ENCODE peak calls at places on chromosome X, in six cellular contexts. Z is PC-3; P is IMR-90; D is neural progenitor cell; Q is hepatocyte; L is CD8-positive, alpha-beta memory T cell. S is an unnamed sample. For H3K9me3, the result is how much of the 10 kb centered on the place peaks cover.

GRCh38 chrX:125436855-125437254 is 117.2 kb downstream of the TEX13C start:
- DNase-seq in Z (peak), P (no peak), D (peak), Q (peak), L (no peak), S (no peak)

GRCh38 chrX:79081895-79082512 is 62.5 kb upstream of the GPR174 start:
- DNase-seq in Z (peak), P (peak), D (peak), Q (peak), L (peak), S (no peak)

GRCh38 chrX:119885554-119886428 is 9.9 kb upstream of the AKAP14 start:
- DNase-seq in Z (peak), P (peak), D (no peak), Q (no peak), L (peak), S (no peak)

GRCh38 chrX:97494756-97495372 is 611.2 kb downstream of the RPA4 start:
- DNase-seq in Z (no peak), P (no peak), D (no peak), Q (no peak), L (no peak), S (no peak)

GRCh38 chrX:106897259-106897658 is 5.9 kb downstream of the RIPPLY1 start:
- DNase-seq in Z (peak), P (peak), D (no peak), Q (no peak), L (no peak), S (no peak)

GRCh38 chrX:50483283-50483682 is 12.7 kb upstream of the DGKK start:
- DNase-seq in Z (no peak), P (no peak), D (no peak), Q (no peak), L (no peak), S (no peak)

GRCh38 chrX:154603438-154604430 is 15.3 kb downstream of the CTAG1B start:
- DNase-seq in Z (peak), P (peak), D (no peak), Q (peak), L (no peak), S (no peak)

GRCh38 chrX:44306336-44306735 is 37.1 kb downstream of the EFHC2 start:
- DNase-seq in Z (peak), P (peak), D (no peak), Q (peak), L (no peak), S (no peak)

GRCh38 chrX:17860811-17861495 is at the start of gene RAI2:
- DNase-seq in Z (no peak), P (no peak), D (peak), Q (peak), L (no peak), S (no peak)

GRCh38 chrX:18961686-18962085 is 22.2 kb downstream of the PHKA2 start:
- DNase-seq in Z (no peak), P (peak), D (no peak), Q (no peak), L (no peak), S (no peak)

GRCh38 chrX:123803331-123803983 is 56.4 kb upstream of the XIAP start:
- DNase-seq in Z (peak), P (peak), D (no peak), Q (peak), L (no peak), S (no peak)

GRCh38 chrX:110168585-110168984 is 149.3 kb downstream of the AMMECR1 start:
- DNase-seq in Z (no peak), P (peak), D (no peak), Q (no peak), L (no peak), S (no peak)

GRCh38 chrX:139200793-139201192 is 329.7 kb upstream of the F9 start:
- DNase-seq in Z (peak), P (peak), D (no peak), Q (peak), L (no peak), S (no peak)

GRCh38 chrX:20378291-20378920 is 111.7 kb upstream of the RPS6KA3 start:
- DNase-seq in Z (peak), P (peak), D (no peak), Q (peak), L (no peak), S (no peak)

GRCh38 chrX:17584248-17584681 is 153.0 kb upstream of the SCML1 start:
- DNase-seq in Z (peak), P (peak), D (no peak), Q (no peak), L (no peak), S (no peak)

GRCh38 chrX:68084765-68085164 is 348.5 kb downstream of the OPHN1 start:
- DNase-seq in Z (no peak), P (peak), D (no peak), Q (no peak), L (no peak), S (no peak)

GRCh38 chrX:17967888-17968287 is 106.8 kb upstream of the RAI2 start:
- DNase-seq in Z (no peak), P (no peak), D (peak), Q (peak), L (no peak), S (no peak)

GRCh38 chrX:134520860-134521390 is 61.0 kb downstream of the HPRT1 start:
- DNase-seq in Z (peak), P (peak), D (peak), Q (peak), L (no peak), S (no peak)

GRCh38 chrX:14243823-14244222 is 214.1 kb upstream of the GEMIN8 start:
- DNase-seq in Z (no peak), P (no peak), D (peak), Q (no peak), L (no peak), S (no peak)

GRCh38 chrX:115650449-115650848 is 89.5 kb downstream of the PLS3 start:
- DNase-seq in Z (peak), P (peak), D (no peak), Q (no peak), L (no peak), S (no peak)

GRCh38 chrX:41291309-41291708 is 42.7 kb upstream of the DDX3X start:
- DNase-seq in Z (no peak), P (no peak), D (peak), Q (no peak), L (no peak), S (no peak)

GRCh38 chrX:121084903-121085611 is 37.6 kb downstream of the GLUD2 start:
- DNase-seq in Z (no peak), P (no peak), D (no peak), Q (peak), L (no peak), S (no peak)

GRCh38 chrX:9327086-9327746 is 137.6 kb upstream of the TBL1X start:
- DNase-seq in Z (peak), P (no peak), D (no peak), Q (no peak), L (no peak), S (no peak)

GRCh38 chrX:120310861-120311631 is at the start of gene TMEM255A:
- DNase-seq in Z (no peak), P (no peak), D (peak), Q (peak), L (no peak), S (no peak)

GRCh38 chrX:9171841-9172240 is 137.9 kb upstream of the FAM9B start:
- DNase-seq in Z (peak), P (peak), D (no peak), Q (no peak), L (no peak), S (no peak)

GRCh38 chrX:126770179-126770578 is 49.4 kb upstream of the PRR32 start:
- DNase-seq in Z (peak), P (no peak), D (peak), Q (peak), L (no peak), S (no peak)

GRCh38 chrX:108735087-108735679 is 1.2 kb downstream of the IRS4 start:
- DNase-seq in Z (no peak), P (no peak), D (peak), Q (peak), L (no peak), S (no peak)

GRCh38 chrX:124098089-124098488 is 136.6 kb downstream of the STAG2 start:
- DNase-seq in Z (peak), P (peak), D (peak), Q (peak), L (no peak), S (no peak)

GRCh38 chrX:75276666-75277065 is 2.8 kb downstream of the UPRT start:
- DNase-seq in Z (no peak), P (no peak), D (no peak), Q (no peak), L (no peak), S (no peak)

GRCh38 chrX:150348365-150348764 is 14.8 kb upstream of the MAMLD1 start:
- DNase-seq in Z (peak), P (no peak), D (peak), Q (peak), L (no peak), S (no peak)

GRCh38 chrX:129953881-129954280 is 28.6 kb upstream of the BCORL1 start:
- DNase-seq in Z (no peak), P (no peak), D (peak), Q (no peak), L (no peak), S (no peak)
- H3K9me3 ChIP-seq in Z (under half), P (under half), D (under half), Q (under half), L (under half), S (under half)

GRCh38 chrX:55026143-55026542 is 4.6 kb downstream of the ALAS2 start:
- DNase-seq in Z (peak), P (peak), D (no peak), Q (no peak), L (no peak), S (no peak)

GRCh38 chrX:55028040-55028439 is 2.7 kb downstream of the ALAS2 start:
- DNase-seq in Z (no peak), P (no peak), D (no peak), Q (no peak), L (no peak), S (no peak)

GRCh38 chrX:55026840-55027239 is 3.9 kb downstream of the ALAS2 start:
- DNase-seq in Z (no peak), P (no peak), D (no peak), Q (no peak), L (no peak), S (no peak)

GRCh38 chrX:55033429-55033828 is 2.7 kb upstream of the ALAS2 start:
- DNase-seq in Z (no peak), P (no peak), D (no peak), Q (no peak), L (no peak), S (no peak)

GRCh38 chrX:55030490-55031285 is at the start of gene ALAS2:
- DNase-seq in Z (no peak), P (no peak), D (no peak), Q (no peak), L (no peak), S (no peak)
- H3K9me3 ChIP-seq in Z (under half), P (under half), D (under half), Q (under half), L (under half), S (under half)

GRCh38 chrX:33204889-33205288 is 6.5 kb downstream of the DMD start:
- DNase-seq in Z (no peak), P (peak), D (no peak), Q (peak), L (no peak), S (no peak)
- H3K9me3 ChIP-seq in Z (under half), P (under half), D (under half), Q (under half), L (under half), S (under half)

DNA sequence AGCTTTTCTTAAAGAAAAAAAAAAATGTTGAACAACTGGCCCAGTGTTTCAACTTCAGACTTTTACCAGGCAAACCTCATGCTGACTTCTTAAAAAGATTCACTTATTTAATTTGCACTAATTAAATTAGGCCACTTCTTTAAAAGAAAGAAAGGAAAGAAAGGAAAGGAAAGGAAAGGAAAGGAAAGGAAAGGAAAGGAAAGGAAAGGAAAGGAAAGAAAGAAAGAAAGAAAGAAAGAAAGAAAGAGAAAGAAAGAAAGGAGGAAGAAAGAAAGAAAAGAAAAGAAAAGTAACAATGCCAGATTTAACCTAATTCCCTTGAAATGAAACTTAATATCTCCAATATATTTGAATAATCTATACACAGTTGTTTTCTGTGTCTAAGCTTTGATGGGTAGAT is 71.4 kb upstream of the PRPS2 start:
- DNase-seq in Z (no peak), P (no peak), D (no peak), Q (no peak), L (no peak), S (no peak)
- H3K9me3 ChIP-seq in Z (under half), P (under half), D (under half), Q (under half), L (under half), S (under half)

DNA sequence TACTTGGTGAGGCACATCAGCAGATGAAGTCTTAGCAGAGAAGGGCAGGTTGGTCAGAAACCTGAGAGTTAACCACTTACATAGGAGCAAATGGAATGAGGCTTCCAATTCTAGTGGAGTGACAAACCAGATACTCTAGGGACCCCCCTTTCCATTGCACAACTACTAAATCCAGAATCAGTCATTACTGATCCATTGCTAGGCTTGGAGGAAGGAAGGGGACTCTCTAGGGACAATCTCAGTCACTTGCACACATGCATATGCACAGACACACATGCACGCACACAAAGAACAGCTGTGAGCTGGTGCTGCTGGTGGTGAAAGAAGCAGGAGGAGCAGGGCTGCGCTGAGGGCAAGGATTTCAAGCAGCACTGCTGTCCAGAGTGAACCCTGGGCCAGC is 25.7 kb downstream of the PNMA5 start:
- DNase-seq in Z (no peak), P (no peak), D (no peak), Q (no peak), L (no peak), S (no peak)
- H3K9me3 ChIP-seq in Z (under half), P (under half), D (under half), Q (under half), L (under half), S (under half)

DNA sequence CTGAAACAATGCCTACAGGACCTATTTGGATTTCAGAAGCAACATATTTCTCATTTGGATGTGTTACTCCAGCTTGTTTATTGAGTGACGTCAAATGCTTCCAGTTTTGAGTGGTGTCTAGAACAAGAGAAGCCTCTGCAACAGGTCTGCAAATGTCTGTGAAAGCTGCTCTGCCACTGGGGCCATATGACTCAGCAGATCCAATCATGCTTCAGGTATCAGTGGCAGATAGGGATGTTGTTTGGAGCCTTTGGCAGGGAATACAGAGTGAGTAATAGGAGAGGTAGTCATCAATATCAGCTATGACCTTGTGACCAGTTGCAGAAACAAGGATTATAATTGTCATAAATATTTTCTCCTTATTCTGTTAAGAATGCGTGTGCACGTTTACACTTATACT is 141.1 kb upstream of the ZXDA start:
- DNase-seq in Z (peak), P (no peak), D (no peak), Q (no peak), L (no peak), S (no peak)
- H3K9me3 ChIP-seq in Z (under half), P (under half), D (half or more), Q (under half), L (under half), S (under half)

GRCh38 chrX:30794497-30794896 is 94.6 kb downstream of the TAB3 start:
- DNase-seq in Z (no peak), P (no peak), D (no peak), Q (no peak), L (no peak), S (no peak)

GRCh38 chrX:30793075-30793766 is 95.8 kb downstream of the TAB3 start:
- DNase-seq in Z (no peak), P (no peak), D (no peak), Q (no peak), L (no peak), S (no peak)

GRCh38 chrX:30787012-30787411 is 102.0 kb downstream of the TAB3 start:
- DNase-seq in Z (no peak), P (no peak), D (no peak), Q (no peak), L (no peak), S (no peak)

GRCh38 chrX:30793767-30794103 is 95.3 kb downstream of the TAB3 start:
- DNase-seq in Z (no peak), P (no peak), D (no peak), Q (no peak), L (no peak), S (no peak)

GRCh38 chrX:30791296-30792278 is 97.5 kb downstream of the TAB3 start:
- DNase-seq in Z (no peak), P (no peak), D (no peak), Q (no peak), L (no peak), S (no peak)
- H3K9me3 ChIP-seq in Z (under half), P (under half), D (under half), Q (under half), L (under half), S (under half)

GRCh38 chrX:54926978-54927377 is 6.4 kb downstream of the TRO start:
- DNase-seq in Z (no peak), P (no peak), D (no peak), Q (no peak), L (no peak), S (no peak)

GRCh38 chrX:54931107-54931506 is 10.5 kb downstream of the TRO start:
- DNase-seq in Z (no peak), P (no peak), D (no peak), Q (no peak), L (no peak), S (no peak)

GRCh38 chrX:54933150-54933826 is 12.7 kb downstream of the TRO start:
- DNase-seq in Z (no peak), P (no peak), D (no peak), Q (no peak), L (no peak), S (no peak)

GRCh38 chrX:54930291-54931049 is 9.8 kb downstream of the TRO start:
- DNase-seq in Z (no peak), P (no peak), D (no peak), Q (peak), L (no peak), S (no peak)

GRCh38 chrX:54928876-54929275 is 8.3 kb downstream of the TRO start:
- DNase-seq in Z (no peak), P (no peak), D (no peak), Q (peak), L (no peak), S (no peak)
- H3K9me3 ChIP-seq in Z (under half), P (under half), D (under half), Q (under half), L (under half), S (under half)

DNA sequence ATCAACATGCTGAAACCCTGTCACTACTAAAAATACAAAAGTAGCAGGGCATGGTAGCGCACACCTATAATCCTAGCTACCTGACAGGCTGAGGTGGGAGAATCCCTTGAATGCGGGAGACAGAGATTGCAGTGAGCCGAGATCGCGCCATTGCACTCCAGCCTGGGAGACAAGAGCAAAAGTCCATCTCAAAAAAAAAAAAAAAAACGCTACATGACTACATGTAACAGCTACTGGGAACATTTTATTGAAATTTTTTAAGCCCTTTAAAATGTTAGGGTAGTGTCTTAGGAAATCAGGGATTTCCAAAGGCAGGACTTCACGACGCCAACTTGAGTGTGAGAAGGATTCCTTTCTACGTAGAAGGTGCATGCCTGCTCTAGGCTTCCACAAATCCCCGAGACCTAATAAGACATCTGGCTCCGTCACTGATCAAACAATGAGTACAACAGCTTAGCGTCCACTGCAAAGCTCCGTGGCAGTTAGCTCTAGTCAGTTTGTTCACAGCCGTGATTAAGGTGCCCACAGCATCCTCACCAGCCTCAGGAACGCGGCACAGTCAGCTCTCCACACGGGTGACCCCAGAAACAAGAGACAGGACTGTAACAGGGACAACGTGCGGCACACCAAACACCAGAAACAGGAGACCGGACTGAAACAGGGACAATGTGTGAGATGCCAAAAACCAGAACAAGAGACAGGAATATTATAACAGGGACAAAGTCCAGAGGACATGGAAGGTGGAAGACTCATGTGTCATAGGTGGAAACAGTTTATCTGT is 33.7 kb downstream of the DHRSX start:
- DNase-seq in Z (no peak), P (no peak), D (peak), Q (peak), L (no peak), S (no peak)
- H3K9me3 ChIP-seq in Z (under half), P (under half), D (under half), Q (under half), L (under half), S (under half)

GRCh38 chrX:155951237-155951789 is 46.2 kb upstream of the IL9R start:
- DNase-seq in Z (no peak), P (no peak), D (no peak), Q (no peak), L (no peak), S (no peak)
- H3K9me3 ChIP-seq in Z (under half), P (under half), D (under half), Q (under half), L (under half), S (under half)